ENCODE peak calls at places on chromosomes 6 and 20, in ten cellular contexts. A is NCI-H1092 treated with DMSO at 0.1 percent for 48 hours; F is posterior vena cava; P is HS-5; T is heart right ventricle; Z is activated CD4-positive, CD25-positive, alpha-beta regulatory T cell; Q is GM13976; U is NT2/D1; D is stimulated activated CD4-positive, alpha-beta T cell treated with anti-CD3 and anti-CD28 coated beads, TNF-alpha, amount 100 ng/mL, for 24 hours; O is immature natural killer cell. Y is an unnamed sample.

GRCh38 chr6:67792996-67793395 is 842.1 kb upstream of the ADGRB3 start:
- DNase-seq in A (no peak), F (no peak), P (no peak), T (no peak), Z (no peak), Q (no peak), U (no peak), D (no peak), O (no peak), Y (no peak)

GRCh38 chr20:55561259-55561658 is 444.1 kb downstream of the CBLN4 start:
- DNase-seq in A (no peak), F (no peak), P (no peak), T (no peak), Z (no peak), Q (no peak), U (no peak), D (no peak), O (no peak), Y (no peak)

GRCh38 chr6:13273202-13273930 is 55.0 kb downstream of the TBC1D7 start:
- DNase-seq in A (no peak), F (no peak), P (no peak), T (no peak), Z (no peak), Q (no peak), U (no peak), D (no peak), O (no peak), Y (no peak)

GRCh38 chr20:41029150-41029872 is 689 bp downstream of the TOP1 start:
- DNase-seq in A (peak; percentile 41), F (no peak), P (no peak), T (peak; percentile 39), Z (no peak), Q (peak; percentile 75), U (no peak), D (no peak), O (peak; percentile 43), Y (peak; percentile 17)

GRCh38 chr6:34084591-34085280 is 61.2 kb downstream of the GRM4 start:
- DNase-seq in A (peak; percentile 8), F (no peak), P (no peak), T (no peak), Z (no peak), Q (no peak), U (no peak), D (no peak), O (no peak), Y (no peak)

GRCh38 chr6:159595173-159595572 is 97.9 kb downstream of the SOD2 start:
- DNase-seq in A (no peak), F (no peak), P (peak; percentile 79), T (no peak), Z (no peak), Q (no peak), U (no peak), D (no peak), O (no peak), Y (no peak)

GRCh38 chr20:43916073-43916874 is 1.6 kb downstream of the TOX2 start:
- DNase-seq in A (no peak), F (no peak), P (no peak), T (no peak), Z (no peak), Q (no peak), U (no peak), D (no peak), O (no peak), Y (no peak)

GRCh38 chr20:51085761-51086160 is 62.9 kb upstream of the KCNG1 start:
- DNase-seq in A (no peak), F (no peak), P (no peak), T (no peak), Z (no peak), Q (no peak), U (no peak), D (no peak), O (no peak), Y (no peak)

GRCh38 chr6:3294921-3295871 is 36.4 kb downstream of the PSMG4 start:
- DNase-seq in A (peak; percentile 35), F (peak; percentile 67), P (no peak), T (no peak), Z (no peak), Q (no peak), U (no peak), D (no peak), O (no peak), Y (no peak)

GRCh38 chr20:21303872-21304586 is 898 bp downstream of the XRN2 start:
- DNase-seq in A (no peak), F (no peak), P (no peak), T (no peak), Z (no peak), Q (no peak), U (no peak), D (no peak), O (no peak), Y (no peak)

Y was measured in effector CD4-positive, alpha-beta T cell.